ENCODE peak calls at places on chromosomes 4 and X, in five cellular contexts. N, A, S, J and Z are unnamed samples.

GRCh38 chr4:168221298-168221697 is 97.3 kb downstream of the DDX60 start:
- DNase-seq in N (no peak), A (peak), S (no peak), J (no peak), Z (peak)

GRCh38 chr4:125432078-125432477 is 117.3 kb downstream of the FAT4 start:
- DNase-seq in N (no peak), A (peak), S (no peak), J (peak), Z (peak)

GRCh38 chrX:8042304-8042703 is 115.1 kb upstream of the PNPLA4 start:
- DNase-seq in N (no peak), A (peak), S (no peak), J (no peak), Z (peak)

GRCh38 chr4:149885896-149886295 is 70.3 kb upstream of the IQCM start:
- DNase-seq in N (no peak), A (peak), S (no peak), J (no peak), Z (peak)

GRCh38 chr4:134691915-134692314 is 490.3 kb upstream of the PABPC4L start:
- DNase-seq in N (no peak), A (no peak), S (no peak), J (no peak), Z (peak)

GRCh38 chrX:13120017-13120416 is 75.6 kb upstream of the FAM9C start:
- DNase-seq in N (no peak), A (peak), S (peak), J (no peak), Z (peak)

GRCh38 chr4:139619644-139620043 is 46.0 kb upstream of the MGST2 start:
- DNase-seq in N (no peak), A (peak), S (no peak), J (no peak), Z (peak)

GRCh38 chrX:109283870-109284269 is 198.0 kb downstream of the GUCY2F start:
- DNase-seq in N (no peak), A (no peak), S (no peak), J (no peak), Z (no peak)

GRCh38 chrX:18041656-18042055 is 179.0 kb downstream of the BEND2 start:
- DNase-seq in N (no peak), A (no peak), S (no peak), J (no peak), Z (no peak)

GRCh38 chr4:54930226-54930625 is 195.2 kb downstream of the KDR start:
- DNase-seq in N (no peak), A (peak), S (no peak), J (no peak), Z (peak)

GRCh38 chr4:99120501-99120900 is 23.6 kb downstream of the ADH4 start:
- DNase-seq in N (no peak), A (no peak), S (no peak), J (no peak), Z (peak)

GRCh38 chr4:161554372-161554990 is 609.3 kb downstream of the FSTL5 start:
- DNase-seq in N (no peak), A (peak), S (no peak), J (no peak), Z (peak)

GRCh38 chr4:101862595-101862994 is 72.1 kb downstream of the BANK1 start:
- DNase-seq in N (no peak), A (no peak), S (no peak), J (no peak), Z (no peak)

GRCh38 chrX:65671286-65671685 is 3.8 kb downstream of the MSN start:
- DNase-seq in N (no peak), A (no peak), S (no peak), J (no peak), Z (no peak)

GRCh38 chrX:65671966-65672365 is 4.5 kb downstream of the MSN start:
- DNase-seq in N (no peak), A (peak), S (no peak), J (no peak), Z (no peak)

GRCh38 chrX:65668362-65669310 is 1.2 kb downstream of the MSN start:
- DNase-seq in N (peak), A (peak), S (peak), J (peak), Z (peak)

GRCh38 chrX:65667157-65667502 is 324 bp upstream of the MSN start:
- DNase-seq in N (no peak), A (no peak), S (no peak), J (no peak), Z (no peak)

DNA sequence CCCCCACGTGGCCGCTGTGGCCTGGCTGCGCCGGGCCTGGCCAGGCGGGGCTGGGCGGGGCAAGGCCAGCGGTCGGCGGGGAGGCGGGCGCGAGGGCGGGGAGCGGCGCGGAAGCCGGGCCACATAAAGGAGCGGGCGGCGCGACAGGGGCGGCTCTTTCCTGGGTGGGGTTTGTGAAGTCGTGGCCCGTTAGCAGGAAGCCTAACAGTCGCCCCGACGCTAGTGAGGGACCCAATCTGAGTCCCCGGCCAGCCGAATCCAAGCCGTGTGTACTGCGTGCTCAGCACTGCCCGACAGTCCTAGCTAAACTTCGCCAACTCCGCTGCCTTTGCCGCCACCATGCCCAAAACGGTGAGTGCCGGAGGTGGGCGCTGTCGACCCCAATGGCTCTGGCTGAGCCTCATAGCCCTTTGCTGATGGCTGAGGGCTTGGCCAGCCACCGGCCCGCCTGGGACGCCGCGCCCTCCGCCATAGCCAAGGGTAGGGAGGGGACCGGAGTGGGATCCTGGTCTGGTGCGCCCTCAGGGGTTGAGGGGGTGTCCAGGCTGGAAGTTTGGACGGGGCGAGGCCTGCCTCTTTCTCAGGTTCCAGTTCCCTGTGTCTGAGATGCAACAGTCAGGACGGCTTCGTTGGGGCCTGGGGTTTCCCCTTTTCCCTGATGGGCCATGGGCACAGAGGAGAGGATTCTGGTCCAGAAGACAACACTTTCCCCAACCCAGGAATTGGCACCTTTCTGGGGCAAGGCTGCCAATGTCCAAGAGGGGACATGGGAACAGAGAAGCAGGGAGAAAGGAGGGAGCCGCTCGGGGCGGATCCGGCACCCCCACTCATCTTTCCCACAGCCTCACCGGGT is at the start of gene MSN:
- DNase-seq in N (peak), A (peak), S (peak), J (peak), Z (peak)
- TF ChIP-seq CTCF in N (no peak), A (peak), S (no peak), J (no peak), Z (no peak)

GRCh38 chrX:30572678-30573077 is 4.9 kb downstream of the TASL start:
- DNase-seq in N (no peak), A (peak), S (no peak), J (no peak), Z (no peak)
- H3K4me3 ChIP-seq in N (no peak), A (no peak), S (no peak), J (no peak), Z (no peak)

DNA sequence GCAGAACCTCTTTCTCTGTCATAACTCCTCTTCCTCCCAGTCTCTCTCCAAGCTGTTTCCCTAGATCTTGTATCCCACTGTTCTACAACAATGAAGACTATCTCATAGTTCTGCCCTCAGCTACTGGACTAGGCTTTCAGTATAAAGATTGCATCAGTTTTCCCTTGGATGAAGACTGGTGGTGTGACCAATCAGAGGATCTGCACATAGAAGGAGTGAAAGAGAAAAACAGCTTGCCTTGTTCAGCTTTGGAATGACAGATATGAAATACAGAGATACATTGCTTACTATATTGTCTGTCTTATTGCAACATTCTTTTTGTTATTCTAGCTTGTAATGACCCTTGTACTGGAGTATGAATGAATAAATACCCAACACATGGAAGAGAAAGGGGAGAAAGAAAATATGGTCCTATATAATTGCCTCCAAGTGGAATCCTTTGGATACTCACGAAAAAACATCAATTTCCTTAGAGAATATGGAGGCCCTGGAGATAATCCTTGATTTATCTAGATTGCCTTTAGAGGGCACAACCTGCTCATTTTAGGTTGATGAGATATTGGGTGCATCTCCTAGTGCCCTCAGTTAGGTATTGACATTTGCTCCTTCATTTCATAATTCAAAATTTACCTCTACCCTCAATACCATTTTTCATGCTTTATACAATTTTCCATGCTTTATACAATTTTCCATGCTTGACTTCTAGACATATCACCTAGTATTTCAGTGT is 395.8 kb downstream of the NAF1 start:
- DNase-seq in N (no peak), A (peak), S (no peak), J (no peak), Z (no peak)
- TF ChIP-seq CTCF in N (no peak), A (no peak), S (no peak), J (no peak), Z (no peak)

GRCh38 chr4:166049036-166049435 is 176.0 kb downstream of the TLL1 start:
- DNase-seq in N (no peak), A (no peak), S (no peak), J (no peak), Z (no peak)

GRCh38 chr4:166044871-166045270 is 171.8 kb downstream of the TLL1 start:
- DNase-seq in N (no peak), A (no peak), S (no peak), J (no peak), Z (peak)

GRCh38 chr4:166043801-166044200 is 170.8 kb downstream of the TLL1 start:
- DNase-seq in N (no peak), A (no peak), S (no peak), J (no peak), Z (no peak)

GRCh38 chr4:166042510-166043055 is 169.5 kb downstream of the TLL1 start:
- DNase-seq in N (no peak), A (no peak), S (peak), J (no peak), Z (peak)

DNA sequence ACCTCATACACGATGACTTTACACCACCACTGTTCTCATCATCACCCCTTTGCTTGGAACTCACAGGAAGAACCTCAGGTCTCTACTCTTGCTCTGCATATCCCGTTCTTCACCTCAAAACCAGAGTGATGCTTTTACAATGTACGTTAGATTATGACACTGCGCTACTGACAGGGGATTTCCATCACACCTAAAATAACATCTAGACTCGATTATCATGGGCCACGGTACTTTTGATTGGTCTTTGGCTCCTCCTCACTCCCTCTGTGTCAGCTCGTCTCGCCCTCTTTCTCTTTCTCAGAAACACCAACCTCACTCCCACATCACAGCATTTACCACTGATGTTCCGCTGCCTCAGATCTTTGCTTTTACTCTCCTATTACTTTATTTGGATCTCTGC is 172.4 kb downstream of the TLL1 start:
- DNase-seq in N (no peak), A (no peak), S (no peak), J (no peak), Z (no peak)
- H3K4me3 ChIP-seq in N (no peak), A (no peak), S (no peak), J (no peak), Z (no peak)

DNA sequence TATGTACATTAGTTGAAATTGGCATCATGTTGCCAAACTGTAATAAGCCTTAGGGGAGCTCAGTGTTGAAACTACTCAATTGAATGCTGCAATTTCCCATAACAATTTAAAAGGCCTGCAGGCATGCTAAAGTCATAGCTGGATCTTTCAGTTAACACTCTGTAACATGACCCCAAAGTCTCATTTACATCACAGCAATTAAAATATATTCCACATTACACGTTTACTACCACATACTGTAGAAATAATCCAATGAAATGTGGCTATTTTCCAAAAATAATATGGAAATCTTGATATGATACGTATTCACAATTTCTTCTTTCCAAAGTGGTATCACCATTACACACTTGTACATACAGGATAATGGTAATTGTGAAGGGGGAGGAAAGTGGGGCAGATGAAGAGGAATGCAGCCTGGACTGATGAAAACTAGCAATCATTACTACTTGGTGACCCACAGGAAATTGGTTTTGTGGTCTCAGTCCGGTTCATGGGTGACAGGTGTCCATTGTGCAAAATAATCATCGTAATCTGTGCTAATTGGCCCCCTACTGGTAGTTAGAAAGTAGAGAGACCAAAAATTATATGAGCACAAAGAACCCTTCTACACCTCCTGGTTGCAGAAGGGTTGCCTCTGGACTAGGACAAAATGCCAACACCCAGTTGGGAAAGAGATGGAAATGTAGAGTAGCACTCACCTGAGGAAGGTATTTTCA is 63.7 kb downstream of the TENM3 start:
- DNase-seq in N (no peak), A (peak), S (no peak), J (no peak), Z (peak)
- TF ChIP-seq CTCF in N (no peak), A (peak), S (no peak), J (peak), Z (peak)

GRCh38 chr4:148056879-148057278 is 325.0 kb downstream of the ARHGAP10 start:
- DNase-seq in N (peak), A (peak), S (peak), J (peak), Z (peak)
- H3K4me3 ChIP-seq in N (no peak), A (no peak), S (no peak), J (no peak), Z (no peak)

GRCh38 chrX:86012188-86012587 is 35.2 kb downstream of the CHM start:
- DNase-seq in N (no peak), A (no peak), S (no peak), J (no peak), Z (no peak)
- TF ChIP-seq CTCF in N (no peak), A (no peak), S (no peak), J (no peak), Z (no peak)

DNA sequence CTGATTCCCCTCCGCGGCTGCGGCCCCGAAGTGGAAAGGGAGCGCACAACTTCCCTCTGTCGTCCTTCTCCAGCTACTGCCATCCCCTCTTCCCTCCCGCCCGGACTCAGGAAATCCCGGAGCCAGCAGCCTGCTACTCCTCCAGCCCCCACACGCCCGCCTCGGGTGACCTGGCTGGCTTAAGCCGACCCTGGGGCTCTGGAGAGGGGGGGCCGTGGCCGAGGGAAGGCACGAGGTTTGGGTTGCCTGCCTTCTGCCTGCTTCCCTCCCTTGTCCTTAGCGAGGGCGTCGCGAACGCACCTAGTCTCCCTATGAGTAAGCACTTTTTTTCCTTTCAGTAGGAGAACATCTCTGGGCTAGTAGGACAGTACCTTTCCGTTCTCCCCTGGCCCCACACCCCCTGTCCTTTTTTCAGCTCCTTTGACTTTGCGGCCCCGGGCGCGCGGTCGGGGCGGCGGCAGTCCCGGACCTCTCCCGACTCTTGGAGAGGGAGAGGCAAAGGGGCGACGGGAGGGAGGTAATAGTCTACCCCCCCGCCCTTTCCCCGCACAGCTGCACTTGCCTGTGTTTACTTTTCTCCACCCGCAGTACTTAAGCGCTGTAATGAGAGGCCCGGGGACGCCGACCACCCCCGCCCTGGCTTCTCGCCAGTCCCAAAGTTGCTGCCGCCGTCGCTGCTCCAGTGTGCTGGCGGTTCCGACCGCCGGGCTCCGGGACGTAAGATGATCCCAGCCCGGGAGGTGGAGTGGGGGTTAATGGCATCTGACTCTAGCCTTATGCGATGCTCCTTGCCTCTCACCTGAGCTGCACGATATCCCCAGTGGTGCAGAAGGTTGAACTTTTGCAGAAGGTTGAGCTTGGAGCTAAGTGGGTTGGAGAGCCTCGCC is 874 bp downstream of the PLS3 start:
- DNase-seq in N (peak), A (peak), S (peak), J (peak), Z (peak)
- H3K4me3 ChIP-seq in N (peak), A (peak), S (peak), J (peak), Z (peak)

GRCh38 chr4:40946652-40947051 is 196.9 kb downstream of the NSUN7 start:
- DNase-seq in N (no peak), A (no peak), S (no peak), J (no peak), Z (no peak)
- TF ChIP-seq CTCF in N (no peak), A (no peak), S (no peak), J (no peak), Z (no peak)

DNA sequence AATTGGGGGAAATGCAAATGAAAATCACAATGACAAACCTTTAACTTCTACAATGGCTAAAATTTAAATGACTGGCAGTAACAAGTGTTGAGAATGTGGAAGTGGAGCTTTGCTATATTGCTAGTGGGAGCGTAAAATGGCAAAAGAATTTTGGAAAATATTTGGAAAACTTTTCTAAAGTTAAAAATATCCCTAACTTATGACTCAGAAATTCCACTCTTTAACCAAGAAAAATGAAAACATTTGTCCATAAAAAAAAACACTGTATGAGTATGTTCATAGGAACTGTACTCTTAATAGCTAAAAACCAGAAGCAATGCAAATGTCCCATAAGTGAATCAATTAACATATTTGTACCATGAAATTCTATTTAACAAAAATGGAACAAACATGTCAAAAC is 3.6 kb downstream of the TBCK start:
- DNase-seq in N (no peak), A (peak), S (no peak), J (no peak), Z (no peak)
- H3K4me3 ChIP-seq in N (no peak), A (no peak), S (no peak), J (no peak), Z (no peak)